ENCODE peak calls at places on chromosome 5, in seven cellular contexts. One of them, this sample, is unnamed.

GRCh38 chr5:104540448-104540847 is 977.9 kb upstream of the NUDT12 start:
- DNase-seq in cardiac muscle cell: peak; percentile 82
- DNase-seq in progenitor cell of endocrine pancreas: no peak
- DNase-seq in AG09319: peak; percentile 5
- DNase-seq in thoracic aorta: no peak
- DNase-seq in heart right ventricle: no peak
- DNase-seq in endothelial cell of umbilical vein: peak; percentile 88
- DNase-seq in this sample: no peak

GRCh38 chr5:6632324-6632930 is 417 bp downstream of the NSUN2 start:
- DNase-seq in thoracic aorta: no peak
- DNase-seq in progenitor cell of endocrine pancreas: no peak
- DNase-seq in endothelial cell of umbilical vein: no peak
- DNase-seq in heart right ventricle: peak; percentile 12
- DNase-seq in AG09319: no peak
- DNase-seq in cardiac muscle cell: peak; percentile 36
- DNase-seq in this sample: no peak

GRCh38 chr5:178547753-178548415 is 42.3 kb downstream of the COL23A1 start:
- DNase-seq in cardiac muscle cell: no peak
- DNase-seq in heart right ventricle: no peak
- DNase-seq in endothelial cell of umbilical vein: no peak
- DNase-seq in thoracic aorta: no peak
- DNase-seq in AG09319: no peak
- DNase-seq in progenitor cell of endocrine pancreas: no peak
- DNase-seq in this sample: no peak

GRCh38 chr5:83034036-83034435 is 43.2 kb downstream of the TMEM167A start:
- DNase-seq in AG09319: no peak
- DNase-seq in cardiac muscle cell: no peak
- DNase-seq in endothelial cell of umbilical vein: no peak
- DNase-seq in progenitor cell of endocrine pancreas: no peak
- DNase-seq in heart right ventricle: no peak
- DNase-seq in thoracic aorta: no peak
- DNase-seq in this sample: no peak

GRCh38 chr5:140595538-140595937 is 30.9 kb downstream of the SLC35A4 start:
- DNase-seq in AG09319: no peak
- DNase-seq in progenitor cell of endocrine pancreas: no peak
- DNase-seq in cardiac muscle cell: no peak
- DNase-seq in endothelial cell of umbilical vein: peak; percentile 33
- DNase-seq in thoracic aorta: no peak
- DNase-seq in heart right ventricle: peak; percentile 62
- DNase-seq in this sample: no peak

GRCh38 chr5:103785569-103785968 is 223.0 kb upstream of the NUDT12 start:
- DNase-seq in endothelial cell of umbilical vein: no peak
- DNase-seq in cardiac muscle cell: no peak
- DNase-seq in thoracic aorta: no peak
- DNase-seq in AG09319: no peak
- DNase-seq in progenitor cell of endocrine pancreas: no peak
- DNase-seq in heart right ventricle: no peak
- DNase-seq in this sample: peak; percentile 8

GRCh38 chr5:84603557-84604185 is 219.0 kb upstream of the EDIL3 start:
- DNase-seq in cardiac muscle cell: peak; percentile 81
- DNase-seq in heart right ventricle: peak; percentile 26
- DNase-seq in AG09319: peak; percentile 69
- DNase-seq in thoracic aorta: no peak
- DNase-seq in endothelial cell of umbilical vein: no peak
- DNase-seq in progenitor cell of endocrine pancreas: no peak
- DNase-seq in this sample: peak; percentile 51

GRCh38 chr5:32601623-32602295 is 16.4 kb downstream of the SUB1 start:
- DNase-seq in heart right ventricle: no peak
- DNase-seq in progenitor cell of endocrine pancreas: no peak
- DNase-seq in endothelial cell of umbilical vein: no peak
- DNase-seq in thoracic aorta: no peak
- DNase-seq in AG09319: no peak
- DNase-seq in cardiac muscle cell: no peak
- DNase-seq in this sample: no peak

GRCh38 chr5:37668524-37669047 is 171.3 kb downstream of the GDNF start:
- DNase-seq in AG09319: peak; percentile 70
- DNase-seq in endothelial cell of umbilical vein: peak; percentile 88
- DNase-seq in progenitor cell of endocrine pancreas: no peak
- DNase-seq in thoracic aorta: no peak
- DNase-seq in heart right ventricle: peak; percentile 54
- DNase-seq in cardiac muscle cell: peak; percentile 93
- DNase-seq in this sample: peak; percentile 85

GRCh38 chr5:124631874-124632550 is 114.4 kb downstream of the ZNF608 start:
- DNase-seq in heart right ventricle: no peak
- DNase-seq in cardiac muscle cell: no peak
- DNase-seq in AG09319: no peak
- DNase-seq in endothelial cell of umbilical vein: no peak
- DNase-seq in progenitor cell of endocrine pancreas: no peak
- DNase-seq in thoracic aorta: no peak
- DNase-seq in this sample: no peak

GRCh38 chr5:96641368-96641767 is 20.8 kb upstream of the CAST start:
- DNase-seq in thoracic aorta: no peak
- DNase-seq in progenitor cell of endocrine pancreas: no peak
- DNase-seq in endothelial cell of umbilical vein: no peak
- DNase-seq in cardiac muscle cell: no peak
- DNase-seq in heart right ventricle: no peak
- DNase-seq in AG09319: no peak
- DNase-seq in this sample: no peak

GRCh38 chr5:181061645-181062044 is 21.6 kb downstream of the BTNL9 start:
- DNase-seq in thoracic aorta: no peak
- DNase-seq in heart right ventricle: no peak
- DNase-seq in progenitor cell of endocrine pancreas: no peak
- DNase-seq in AG09319: no peak
- DNase-seq in cardiac muscle cell: no peak
- DNase-seq in endothelial cell of umbilical vein: no peak
- DNase-seq in this sample: no peak

GRCh38 chr5:61999371-61999770 is 306.6 kb upstream of the KIF2A start:
- DNase-seq in AG09319: no peak
- DNase-seq in thoracic aorta: no peak
- DNase-seq in cardiac muscle cell: no peak
- DNase-seq in progenitor cell of endocrine pancreas: no peak
- DNase-seq in heart right ventricle: no peak
- DNase-seq in endothelial cell of umbilical vein: no peak
- DNase-seq in this sample: peak; percentile 25

GRCh38 chr5:140633081-140633471 is at the start of gene CD14:
- DNase-seq in cardiac muscle cell: peak; percentile 39
- DNase-seq in AG09319: no peak
- DNase-seq in endothelial cell of umbilical vein: no peak
- DNase-seq in heart right ventricle: peak; percentile 59
- DNase-seq in thoracic aorta: no peak
- DNase-seq in progenitor cell of endocrine pancreas: no peak
- DNase-seq in this sample: no peak

GRCh38 chr5:113075019-113075418 is 98.4 kb downstream of the DCP2 start:
- DNase-seq in thoracic aorta: no peak
- DNase-seq in endothelial cell of umbilical vein: no peak
- DNase-seq in AG09319: no peak
- DNase-seq in heart right ventricle: no peak
- DNase-seq in progenitor cell of endocrine pancreas: no peak
- DNase-seq in cardiac muscle cell: no peak
- DNase-seq in this sample: no peak

GRCh38 chr5:92674322-92674721 is 906.7 kb downstream of the NR2F1-AS1 start:
- DNase-seq in thoracic aorta: no peak
- DNase-seq in AG09319: no peak
- DNase-seq in cardiac muscle cell: no peak
- DNase-seq in heart right ventricle: no peak
- DNase-seq in endothelial cell of umbilical vein: no peak
- DNase-seq in progenitor cell of endocrine pancreas: no peak
- DNase-seq in this sample: no peak

DNA sequence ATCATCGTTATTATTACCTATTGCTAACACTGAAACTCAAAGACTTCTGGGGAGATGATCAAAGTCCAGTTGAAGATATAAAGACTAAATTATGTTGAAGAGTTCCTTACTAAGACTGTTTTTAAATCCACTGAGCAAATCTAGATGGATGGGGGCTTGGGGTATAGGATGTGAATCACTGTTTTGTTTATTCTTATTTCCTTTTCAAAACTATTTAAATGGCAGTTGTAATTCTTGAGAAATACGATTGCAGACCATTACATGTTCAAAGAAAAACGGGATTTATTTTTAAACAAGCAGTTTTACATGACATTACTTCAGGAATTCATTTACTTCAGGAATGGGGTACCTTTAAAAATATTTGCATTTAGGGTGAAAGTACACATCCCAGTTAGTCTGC is 4.3 kb downstream of the RASGRF2 start:
- DNase-seq in cardiac muscle cell: no peak
- DNase-seq in thoracic aorta: no peak
- DNase-seq in AG09319: no peak
- DNase-seq in endothelial cell of umbilical vein: peak; percentile 64
- DNase-seq in progenitor cell of endocrine pancreas: no peak
- DNase-seq in heart right ventricle: no peak
- DNase-seq in this sample: no peak
- TF ChIP-seq CTCF in cardiac muscle cell: no peak
- TF ChIP-seq CTCF in thoracic aorta: no peak
- TF ChIP-seq CTCF in AG09319: no peak
- TF ChIP-seq CTCF in endothelial cell of umbilical vein: no peak
- TF ChIP-seq CTCF in progenitor cell of endocrine pancreas: no peak
- TF ChIP-seq CTCF in heart right ventricle: no peak
- TF ChIP-seq CTCF in this sample: no peak

DNA sequence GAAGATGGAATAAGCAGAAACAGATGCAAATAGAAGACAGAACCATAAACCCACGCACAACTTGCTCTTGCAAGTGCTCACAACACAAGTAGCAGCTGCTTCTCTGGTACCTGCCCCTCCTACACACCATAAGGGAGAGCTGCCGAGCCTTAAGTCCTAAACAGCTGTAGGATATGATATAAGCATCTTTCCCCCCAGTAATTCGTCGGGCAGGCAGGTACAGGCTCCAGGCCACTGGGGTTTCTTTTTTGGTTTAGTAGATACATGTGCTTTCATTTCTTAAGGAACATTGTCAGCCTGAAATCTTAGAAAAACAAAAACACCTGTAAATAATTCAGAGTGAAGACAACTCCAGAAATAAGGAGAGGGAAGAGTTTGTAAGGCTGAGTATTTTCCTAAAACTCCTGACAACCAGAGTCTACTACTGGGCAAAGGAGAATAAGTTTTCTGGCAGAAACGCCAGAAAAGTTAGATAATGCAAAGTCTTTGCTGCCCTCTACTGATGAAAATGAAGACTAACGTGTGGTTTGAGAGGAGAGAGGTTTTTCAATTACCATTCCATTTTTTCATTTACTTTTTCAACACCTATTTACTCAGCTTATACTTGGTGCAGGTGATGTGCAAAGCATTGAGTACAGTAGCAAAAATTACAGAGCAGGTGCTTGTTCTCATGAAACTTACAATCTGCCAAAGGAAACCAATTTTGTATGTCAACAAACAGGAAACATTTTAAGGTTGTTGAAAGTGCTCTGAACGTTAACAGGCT is 20.1 kb upstream of the TCERG1 start:
- DNase-seq in cardiac muscle cell: peak; percentile 64
- DNase-seq in thoracic aorta: no peak
- DNase-seq in progenitor cell of endocrine pancreas: no peak
- DNase-seq in endothelial cell of umbilical vein: peak; percentile 44
- DNase-seq in heart right ventricle: no peak
- DNase-seq in AG09319: no peak
- DNase-seq in this sample: no peak
- TF ChIP-seq CTCF in cardiac muscle cell: peak; percentile 61
- TF ChIP-seq CTCF in thoracic aorta: peak; percentile 61
- TF ChIP-seq CTCF in progenitor cell of endocrine pancreas: peak; percentile 82
- TF ChIP-seq CTCF in endothelial cell of umbilical vein: peak; percentile 45
- TF ChIP-seq CTCF in heart right ventricle: peak; percentile 69
- TF ChIP-seq CTCF in AG09319: peak; percentile 59
- TF ChIP-seq CTCF in this sample: peak; percentile 51

DNA sequence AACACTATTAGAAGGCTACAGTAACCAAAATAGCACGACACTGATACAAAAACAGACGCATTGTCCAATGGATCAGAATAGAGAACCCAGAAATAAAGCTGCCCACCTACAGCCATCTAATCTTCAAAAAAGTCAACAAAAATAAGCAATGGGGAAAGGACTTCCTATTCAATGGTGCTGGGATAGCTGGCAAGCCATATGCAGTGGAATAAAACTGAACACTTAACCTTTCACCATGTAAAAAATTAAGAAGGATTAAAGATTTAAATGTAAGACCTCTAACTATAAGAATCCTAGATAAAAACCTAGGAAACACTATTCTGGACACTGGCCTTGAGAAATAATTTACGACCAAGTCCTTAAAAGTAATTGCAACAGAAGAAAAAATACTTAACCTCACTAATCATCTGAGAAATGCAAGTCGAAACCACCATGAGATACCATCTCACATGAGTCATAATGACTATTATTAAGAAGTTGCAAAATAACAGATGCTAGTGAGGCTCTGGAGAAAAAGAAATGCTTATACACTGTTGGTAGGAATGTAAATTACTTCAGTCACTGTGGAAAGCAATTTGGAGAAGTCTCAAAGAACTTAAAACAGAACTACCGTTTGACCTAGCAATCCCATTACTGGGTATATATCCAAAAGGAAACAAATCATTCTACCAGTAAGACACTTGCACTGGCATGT is 203.3 kb upstream of the CDH9 start:
- DNase-seq in endothelial cell of umbilical vein: no peak
- DNase-seq in cardiac muscle cell: peak; percentile 97
- DNase-seq in progenitor cell of endocrine pancreas: no peak
- DNase-seq in heart right ventricle: no peak
- DNase-seq in AG09319: peak; percentile 46
- DNase-seq in thoracic aorta: no peak
- DNase-seq in this sample: peak; percentile 96
- TF ChIP-seq CTCF in endothelial cell of umbilical vein: no peak
- TF ChIP-seq CTCF in cardiac muscle cell: peak; percentile 38
- TF ChIP-seq CTCF in progenitor cell of endocrine pancreas: no peak
- TF ChIP-seq CTCF in heart right ventricle: no peak
- TF ChIP-seq CTCF in AG09319: no peak
- TF ChIP-seq CTCF in thoracic aorta: no peak
- TF ChIP-seq CTCF in this sample: peak; percentile 34

GRCh38 chr5:14508046-14508445 is 73.5 kb upstream of the OTULINL start:
- DNase-seq in cardiac muscle cell: no peak
- DNase-seq in endothelial cell of umbilical vein: no peak
- DNase-seq in heart right ventricle: no peak
- DNase-seq in progenitor cell of endocrine pancreas: no peak
- DNase-seq in thoracic aorta: no peak
- DNase-seq in AG09319: no peak
- DNase-seq in this sample: no peak

GRCh38 chr5:14504816-14505215 is 76.8 kb upstream of the OTULINL start:
- DNase-seq in progenitor cell of endocrine pancreas: no peak
- DNase-seq in AG09319: no peak
- DNase-seq in thoracic aorta: no peak
- DNase-seq in cardiac muscle cell: no peak
- DNase-seq in heart right ventricle: no peak
- DNase-seq in endothelial cell of umbilical vein: no peak
- DNase-seq in this sample: no peak

GRCh38 chr5:14507156-14507941 is 74.2 kb upstream of the OTULINL start:
- DNase-seq in cardiac muscle cell: no peak
- DNase-seq in AG09319: no peak
- DNase-seq in heart right ventricle: no peak
- DNase-seq in thoracic aorta: no peak
- DNase-seq in progenitor cell of endocrine pancreas: no peak
- DNase-seq in endothelial cell of umbilical vein: no peak
- DNase-seq in this sample: no peak

GRCh38 chr5:14505310-14506140 is 76.1 kb upstream of the OTULINL start:
- DNase-seq in thoracic aorta: no peak
- DNase-seq in progenitor cell of endocrine pancreas: no peak
- DNase-seq in cardiac muscle cell: no peak
- DNase-seq in heart right ventricle: no peak
- DNase-seq in AG09319: no peak
- DNase-seq in endothelial cell of umbilical vein: no peak
- DNase-seq in this sample: no peak

DNA sequence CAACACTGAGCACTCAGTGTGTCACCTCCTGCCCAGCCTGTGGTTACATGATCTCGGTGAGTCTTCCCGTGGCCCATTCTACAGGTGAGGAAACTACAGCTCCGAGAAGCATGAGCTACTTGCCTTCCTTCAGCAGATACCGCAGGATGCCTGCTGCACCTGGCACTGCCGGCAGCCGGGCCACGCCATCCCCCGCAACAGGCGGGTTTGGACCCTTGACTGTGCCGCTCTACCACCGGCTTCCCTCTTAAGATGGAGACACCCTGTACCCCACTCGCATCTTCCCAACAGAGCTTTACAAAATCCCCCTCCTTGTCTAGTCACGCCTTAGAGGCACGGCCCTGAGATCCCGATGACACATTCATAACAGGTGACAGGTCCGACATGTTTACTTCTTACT is 74.9 kb upstream of the OTULINL start:
- DNase-seq in heart right ventricle: no peak
- DNase-seq in progenitor cell of endocrine pancreas: no peak
- DNase-seq in AG09319: no peak
- DNase-seq in cardiac muscle cell: no peak
- DNase-seq in endothelial cell of umbilical vein: no peak
- DNase-seq in thoracic aorta: no peak
- DNase-seq in this sample: no peak
- TF ChIP-seq CTCF in heart right ventricle: no peak
- TF ChIP-seq CTCF in progenitor cell of endocrine pancreas: no peak
- TF ChIP-seq CTCF in AG09319: no peak
- TF ChIP-seq CTCF in cardiac muscle cell: no peak
- TF ChIP-seq CTCF in endothelial cell of umbilical vein: no peak
- TF ChIP-seq CTCF in thoracic aorta: no peak
- TF ChIP-seq CTCF in this sample: no peak